ENCODE peak calls at places on chromosomes 5 and 9, in six cellular contexts. F is Calu3; D is KBM-7; V is activated naive CD4-positive, alpha-beta T cell; Q is NCI-H2029 treated with DMSO at 0.1 percent for 48 hours; R is NCI-H2171 treated with DMSO at 0.1 percent for 48 hours. I is an unnamed sample.

GRCh38 chr5:149313151-149313841 is 32.0 kb upstream of the GRPEL2 start:
- DNase-seq in F (no peak), D (no peak), V (no peak), Q (no peak), R (no peak), I (no peak)

GRCh38 chr9:38213591-38213990 is 144.6 kb upstream of the SHB start:
- DNase-seq in F (no peak), D (no peak), V (no peak), Q (no peak), R (no peak), I (no peak)

GRCh38 chr5:145975361-145976066 is 39.1 kb downstream of the SH3RF2 start:
- DNase-seq in F (peak), D (no peak), V (no peak), Q (peak), R (no peak), I (no peak)

GRCh38 chr5:71471193-71471592 is 15.7 kb downstream of the BDP1 start:
- DNase-seq in F (peak), D (no peak), V (no peak), Q (no peak), R (no peak), I (no peak)

GRCh38 chr5:121399879-121400278 is 451.8 kb upstream of the FTMT start:
- DNase-seq in F (no peak), D (no peak), V (no peak), Q (no peak), R (no peak), I (no peak)

GRCh38 chr5:76791461-76791860 is 27.4 kb upstream of the F2RL1 start:
- DNase-seq in F (no peak), D (no peak), V (no peak), Q (no peak), R (no peak), I (no peak)

GRCh38 chr9:15155323-15155722 is 151.7 kb downstream of the TTC39B start:
- DNase-seq in F (no peak), D (no peak), V (no peak), Q (no peak), R (no peak), I (no peak)

GRCh38 chr5:83922699-83923098 is 202.0 kb upstream of the HAPLN1 start:
- DNase-seq in F (no peak), D (no peak), V (no peak), Q (no peak), R (no peak), I (peak)

GRCh38 chr9:5361326-5362005 is 21.8 kb upstream of the RLN1 start:
- DNase-seq in F (no peak), D (no peak), V (no peak), Q (no peak), R (no peak), I (no peak)

GRCh38 chr5:149217802-149218153 is 53.9 kb upstream of the AFAP1L1 start:
- DNase-seq in F (no peak), D (no peak), V (no peak), Q (peak), R (no peak), I (no peak)

GRCh38 chr5:95781101-95781583 is 41.4 kb downstream of the GLRX start:
- DNase-seq in F (peak), D (peak), V (peak), Q (peak), R (peak), I (peak)

GRCh38 chr5:5558102-5558501 is 135.6 kb downstream of the ICE1 start:
- DNase-seq in F (no peak), D (no peak), V (no peak), Q (no peak), R (no peak), I (no peak)

GRCh38 chr5:170221319-170221718 is 11.5 kb upstream of the C5orf58 start:
- DNase-seq in F (no peak), D (peak), V (no peak), Q (no peak), R (no peak), I (peak)

GRCh38 chr5:82421119-82421518 is 143.0 kb upstream of the RPS23 start:
- DNase-seq in F (peak), D (peak), V (no peak), Q (no peak), R (no peak), I (no peak)

GRCh38 chr9:127144670-127145458 is 22.4 kb upstream of the ANGPTL2 start:
- DNase-seq in F (no peak), D (no peak), V (no peak), Q (no peak), R (peak), I (peak)

GRCh38 chr9:93028448-93029006 is 30.0 kb upstream of the SUSD3 start:
- DNase-seq in F (no peak), D (peak), V (peak), Q (no peak), R (no peak), I (no peak)

GRCh38 chr9:133737071-133737773 is 930 bp downstream of the SARDH start:
- DNase-seq in F (no peak), D (no peak), V (no peak), Q (no peak), R (no peak), I (no peak)

GRCh38 chr9:133512253-133513213 is 12.2 kb downstream of the MYMK start:
- DNase-seq in F (no peak), D (no peak), V (no peak), Q (no peak), R (no peak), I (no peak)

GRCh38 chr5:124402144-124402581 is 344.3 kb downstream of the ZNF608 start:
- DNase-seq in F (peak), D (no peak), V (no peak), Q (peak), R (no peak), I (no peak)

GRCh38 chr5:33690736-33691135 is 201.1 kb downstream of the ADAMTS12 start:
- DNase-seq in F (no peak), D (no peak), V (no peak), Q (no peak), R (no peak), I (no peak)

GRCh38 chr5:41406424-41406823 is 104.0 kb downstream of the PLCXD3 start:
- DNase-seq in F (no peak), D (no peak), V (no peak), Q (no peak), R (no peak), I (no peak)

GRCh38 chr9:137163101-137163661 is 6.7 kb downstream of the LRRC26 start:
- DNase-seq in F (no peak), D (no peak), V (no peak), Q (no peak), R (no peak), I (no peak)

GRCh38 chr9:99998866-99999265 is 92.4 kb downstream of the STX17 start:
- DNase-seq in F (no peak), D (no peak), V (no peak), Q (no peak), R (no peak), I (no peak)

GRCh38 chr5:73180561-73180960 is 7.6 kb downstream of the TMEM174 start:
- DNase-seq in F (no peak), D (no peak), V (no peak), Q (no peak), R (no peak), I (no peak)

GRCh38 chr5:137632716-137633115 is 103.2 kb downstream of the KLHL3 start:
- DNase-seq in F (no peak), D (no peak), V (no peak), Q (no peak), R (no peak), I (no peak)

GRCh38 chr5:135213466-135214239 is 179.6 kb upstream of the PITX1 start:
- DNase-seq in F (no peak), D (no peak), V (no peak), Q (no peak), R (no peak), I (no peak)

GRCh38 chr5:69293882-69294281 is 38.7 kb downstream of the CCDC125 start:
- DNase-seq in F (no peak), D (no peak), V (no peak), Q (no peak), R (no peak), I (no peak)

GRCh38 chr9:113992276-113992951 is 85.7 kb downstream of the AMBP start:
- DNase-seq in F (no peak), D (no peak), V (no peak), Q (peak), R (peak), I (peak)

GRCh38 chr5:96220610-96221390 is 212.2 kb downstream of the PCSK1 start:
- DNase-seq in F (no peak), D (no peak), V (no peak), Q (no peak), R (no peak), I (no peak)

GRCh38 chr9:93710370-93710723 is 134.0 kb downstream of the PHF2 start:
- DNase-seq in F (no peak), D (no peak), V (no peak), Q (no peak), R (no peak), I (no peak)

GRCh38 chr9:99235874-99236627 is 14.0 kb downstream of the SEC61B start:
- DNase-seq in F (no peak), D (no peak), V (no peak), Q (no peak), R (no peak), I (no peak)

GRCh38 chr5:169701910-169702451 is 64.9 kb downstream of the DOCK2 start:
- DNase-seq in F (no peak), D (peak), V (no peak), Q (no peak), R (peak), I (peak)

GRCh38 chr5:127824126-127824525 is 120.9 kb downstream of the CCDC192 start:
- DNase-seq in F (no peak), D (no peak), V (no peak), Q (no peak), R (no peak), I (no peak)

GRCh38 chr5:172932313-172933017 is 26.8 kb upstream of the RPL26L1 start:
- DNase-seq in F (peak), D (peak), V (peak), Q (peak), R (peak), I (peak)

GRCh38 chr5:7795311-7795710 is 55.6 kb downstream of the CFAP90 start:
- DNase-seq in F (no peak), D (no peak), V (no peak), Q (no peak), R (no peak), I (peak)

GRCh38 chr5:92380069-92380770 is 997.1 kb upstream of the ARRDC3 start:
- DNase-seq in F (no peak), D (no peak), V (no peak), Q (no peak), R (no peak), I (no peak)

GRCh38 chr5:112267231-112267630 is 151.8 kb downstream of the EPB41L4A start:
- DNase-seq in F (no peak), D (no peak), V (no peak), Q (no peak), R (no peak), I (no peak)

GRCh38 chr9:81716409-81716808 is 27.1 kb upstream of the TLE1 start:
- DNase-seq in F (no peak), D (no peak), V (no peak), Q (no peak), R (no peak), I (no peak)

I was measured in globus pallidus.